ENCODE peak calls at places on chromosomes 5 and 9, in nine cellular contexts. W is amniotic stem cell; K is activated T-cell treated with anti-CD3 and anti-CD28 coated beads for 1 hour; S is fibroblast of mammary gland; M is M059J; J is activated CD8-positive, alpha-beta memory T cell treated with anti-CD3 and anti-CD28 coated beads for 1 hour; V is type B pancreatic cell; U is HEK293T; P is lower leg skin. T is an unnamed sample.

GRCh38 chr5:56126487-56127179 is 106.5 kb downstream of the ANKRD55 start:
- DNase-seq in W (no peak), K (no peak), S (peak), M (peak), J (no peak), V (no peak), U (no peak), P (no peak), T (no peak)

GRCh38 chr5:36689225-36689624 is 82.8 kb downstream of the SLC1A3 start:
- DNase-seq in W (no peak), K (no peak), S (peak), M (peak), J (no peak), V (no peak), U (no peak), P (no peak), T (no peak)

GRCh38 chr5:62268239-62268638 is 37.8 kb upstream of the KIF2A start:
- DNase-seq in W (no peak), K (no peak), S (no peak), M (peak), J (no peak), V (no peak), U (no peak), P (no peak), T (no peak)

GRCh38 chr9:101977614-101978210 is 239.3 kb upstream of the GRIN3A start:
- DNase-seq in W (no peak), K (no peak), S (peak), M (peak), J (no peak), V (no peak), U (no peak), P (no peak), T (no peak)

GRCh38 chr5:91977599-91977998 is 594.5 kb upstream of the ARRDC3 start:
- DNase-seq in W (no peak), K (no peak), S (no peak), M (no peak), J (no peak), V (no peak), U (no peak), P (no peak), T (no peak)

GRCh38 chr5:152004095-152004494 is 79.4 kb upstream of the GLRA1 start:
- DNase-seq in W (no peak), K (no peak), S (no peak), M (no peak), J (no peak), V (no peak), U (no peak), P (no peak), T (no peak)

GRCh38 chr9:99490736-99491135 is 268.7 kb downstream of the SEC61B start:
- DNase-seq in W (peak), K (no peak), S (peak), M (peak), J (no peak), V (no peak), U (no peak), P (no peak), T (no peak)

GRCh38 chr5:98514106-98514665 is 259.3 kb upstream of the RGMB start:
- DNase-seq in W (no peak), K (no peak), S (peak), M (no peak), J (no peak), V (no peak), U (no peak), P (no peak), T (no peak)

GRCh38 chr9:19408693-19409405 is at the start of gene ACER2:
- DNase-seq in W (peak), K (peak), S (peak), M (peak), J (peak), V (peak), U (peak), P (peak), T (peak)

GRCh38 chr5:14342306-14342705 is 199.2 kb downstream of the TRIO start:
- DNase-seq in W (no peak), K (no peak), S (peak), M (no peak), J (no peak), V (no peak), U (no peak), P (no peak), T (no peak)

GRCh38 chr9:137670391-137671195 is 51.8 kb downstream of the EHMT1 start:
- DNase-seq in W (no peak), K (no peak), S (peak), M (no peak), J (no peak), V (no peak), U (no peak), P (no peak), T (no peak)

GRCh38 chr5:54234304-54234938 is 76.0 kb downstream of the ARL15 start:
- DNase-seq in W (peak), K (no peak), S (peak), M (peak), J (no peak), V (no peak), U (no peak), P (no peak), T (peak)

GRCh38 chr9:106755727-106756126 is 107.2 kb upstream of the ZNF462 start:
- DNase-seq in W (no peak), K (no peak), S (no peak), M (no peak), J (no peak), V (no peak), U (no peak), P (no peak), T (no peak)

GRCh38 chr5:101687630-101688029 is 608.5 kb downstream of the SLCO4C1 start:
- DNase-seq in W (no peak), K (no peak), S (peak), M (peak), J (no peak), V (no peak), U (no peak), P (no peak), T (no peak)

GRCh38 chr9:92632641-92633040 is 37.3 kb downstream of the IPPK start:
- DNase-seq in W (no peak), K (no peak), S (no peak), M (no peak), J (no peak), V (peak), U (no peak), P (peak), T (no peak)

GRCh38 chr9:117825609-117826347 is 121.6 kb downstream of the TLR4 start:
- DNase-seq in W (no peak), K (peak), S (no peak), M (no peak), J (peak), V (no peak), U (no peak), P (no peak), T (no peak)

GRCh38 chr5:34944044-34944443 is 14.7 kb downstream of the DNAJC21 start:
- DNase-seq in W (no peak), K (no peak), S (no peak), M (no peak), J (no peak), V (no peak), U (no peak), P (no peak), T (no peak)

GRCh38 chr5:62093981-62094380 is 212.0 kb upstream of the KIF2A start:
- DNase-seq in W (no peak), K (no peak), S (peak), M (peak), J (no peak), V (no peak), U (peak), P (no peak), T (no peak)

GRCh38 chr5:622946-623522 is 10.9 kb downstream of the CEP72 start:
- DNase-seq in W (no peak), K (no peak), S (no peak), M (no peak), J (no peak), V (no peak), U (no peak), P (no peak), T (no peak)

GRCh38 chr9:137295313-137296213 is 6.5 kb downstream of the NRARP start:
- DNase-seq in W (no peak), K (no peak), S (no peak), M (no peak), J (no peak), V (no peak), U (peak), P (no peak), T (no peak)

GRCh38 chr9:38437193-38437823 is 13.1 kb upstream of the IGFBPL1 start:
- DNase-seq in W (no peak), K (no peak), S (no peak), M (peak), J (no peak), V (no peak), U (no peak), P (peak), T (peak)

GRCh38 chr9:1276474-1276873 is 226.3 kb downstream of the DMRT2 start:
- DNase-seq in W (no peak), K (no peak), S (no peak), M (no peak), J (no peak), V (no peak), U (no peak), P (no peak), T (no peak)

GRCh38 chr9:109708507-109708945 is 71.5 kb upstream of the PALM2AKAP2 start:
- DNase-seq in W (no peak), K (no peak), S (no peak), M (no peak), J (no peak), V (no peak), U (no peak), P (no peak), T (no peak)

GRCh38 chr9:9521033-9521779 is 1091.6 kb downstream of the PTPRD start:
- DNase-seq in W (no peak), K (no peak), S (no peak), M (no peak), J (no peak), V (no peak), U (no peak), P (no peak), T (no peak)

GRCh38 chr5:109418752-109419352 is 9.1 kb upstream of the PJA2 start:
- DNase-seq in W (no peak), K (no peak), S (no peak), M (no peak), J (no peak), V (no peak), U (no peak), P (no peak), T (no peak)

GRCh38 chr5:1118231-1118698 is 6.4 kb upstream of the SLC12A7 start:
- DNase-seq in W (no peak), K (no peak), S (peak), M (peak), J (no peak), V (no peak), U (no peak), P (no peak), T (no peak)

GRCh38 chr5:13648822-13649221 is 295.7 kb downstream of the DNAH5 start:
- DNase-seq in W (no peak), K (no peak), S (no peak), M (no peak), J (no peak), V (no peak), U (no peak), P (no peak), T (no peak)

GRCh38 chr9:38039090-38039906 is 29.7 kb downstream of the SHB start:
- DNase-seq in W (no peak), K (no peak), S (no peak), M (peak), J (no peak), V (no peak), U (no peak), P (no peak), T (no peak)

T was measured in AG04450.